ENCODE peak calls at places on chromosomes 13 and 19, in seven cellular contexts. A is aorta, N is adrenal gland, E is lower lobe of right lung, U is PC-3, X is mammary epithelial cell, W is neural progenitor cell. F is an unnamed sample.

GRCh38 chr13:63516124-63516523 is 2100.5 kb upstream of the PCDH20 start:
- DNase-seq in A (no peak), N (no peak), E (no peak), U (no peak), X (no peak), W (no peak), F (no peak)

GRCh38 chr19:16614941-16615340 is 13.1 kb downstream of the MED26 start:
- DNase-seq in A (no peak), N (no peak), E (no peak), U (peak), X (no peak), W (no peak), F (no peak)

GRCh38 chr19:33720691-33721682 is 75.7 kb upstream of the KCTD15 start:
- DNase-seq in A (no peak), N (no peak), E (no peak), U (no peak), X (no peak), W (peak), F (no peak)

GRCh38 chr19:56085571-56086275 is 35.4 kb downstream of the ZNF787 start:
- DNase-seq in A (no peak), N (peak), E (no peak), U (no peak), X (peak), W (no peak), F (no peak)

GRCh38 chr19:661427-662196 is 1.4 kb downstream of the RNF126 start:
- DNase-seq in A (no peak), N (no peak), E (no peak), U (no peak), X (peak), W (no peak), F (no peak)

GRCh38 chr13:93298741-93299140 is 72.1 kb downstream of the GPC6 start:
- DNase-seq in A (no peak), N (no peak), E (no peak), U (no peak), X (no peak), W (no peak), F (no peak)

GRCh38 chr19:1251233-1251502 is 2.8 kb downstream of the MIDN start:
- DNase-seq in A (peak), N (peak), E (peak), U (peak), X (peak), W (peak), F (peak)

GRCh38 chr13:45180303-45180702 is 20.5 kb downstream of the KCTD4 start:
- DNase-seq in A (no peak), N (no peak), E (no peak), U (no peak), X (no peak), W (no peak), F (no peak)

GRCh38 chr13:112781881-112782361 is 92.1 kb downstream of the ATP11A start:
- DNase-seq in A (peak), N (peak), E (peak), U (no peak), X (peak), W (no peak), F (no peak)

GRCh38 chr19:21586341-21587116 is 81.1 kb downstream of the ZNF429 start:
- DNase-seq in A (peak), N (peak), E (peak), U (no peak), X (no peak), W (peak), F (no peak)

GRCh38 chr19:7637374-7638256 is 705 bp downstream of the STXBP2 start:
- DNase-seq in A (no peak), N (no peak), E (peak), U (peak), X (peak), W (peak), F (no peak)

GRCh38 chr13:111508902-111509509 is 188.6 kb downstream of the TEX29 start:
- DNase-seq in A (no peak), N (no peak), E (no peak), U (no peak), X (no peak), W (no peak), F (no peak)

GRCh38 chr13:57314897-57315520 is 148.0 kb downstream of the PRR20E start:
- DNase-seq in A (no peak), N (no peak), E (no peak), U (peak), X (no peak), W (peak), F (peak)

GRCh38 chr13:27043013-27043412 is 128.6 kb downstream of the USP12 start:
- DNase-seq in A (no peak), N (no peak), E (no peak), U (peak), X (peak), W (no peak), F (peak)

GRCh38 chr13:85497652-85498051 is 301.6 kb downstream of the SLITRK6 start:
- DNase-seq in A (no peak), N (no peak), E (no peak), U (peak), X (peak), W (no peak), F (no peak)

GRCh38 chr13:39433705-39434104 is 169.3 kb downstream of the LHFPL6 start:
- DNase-seq in A (no peak), N (no peak), E (no peak), U (no peak), X (no peak), W (no peak), F (no peak)

DNA sequence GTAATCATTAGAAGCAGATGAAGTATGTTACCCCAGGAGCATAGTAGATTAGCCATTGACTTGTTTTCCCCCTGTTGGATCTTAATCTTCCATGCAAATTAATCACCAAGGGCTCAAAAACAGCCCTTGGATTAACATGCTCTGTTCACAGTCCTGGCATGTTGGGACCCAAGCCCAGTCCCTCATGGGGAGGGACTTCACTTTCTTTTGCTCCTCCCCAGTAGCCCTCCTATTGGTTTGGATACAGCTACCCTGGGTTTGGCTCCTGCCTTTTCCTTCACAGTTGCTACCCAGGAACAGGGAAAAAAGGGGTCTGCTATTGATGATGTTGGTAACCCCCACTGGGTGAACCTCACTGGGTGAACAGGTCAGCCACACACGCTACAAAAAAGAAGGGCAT is 16.9 kb upstream of the PARP4 start:
- DNase-seq in A (no peak), N (no peak), E (no peak), U (no peak), X (no peak), W (no peak), F (no peak)
- H3K4me3 ChIP-seq in A (no peak), N (no peak), E (no peak), U (no peak), X (no peak), W (no peak), F (no peak)

GRCh38 chr19:3985643-3986259 is 488 bp upstream of the EEF2 start:
- DNase-seq in A (no peak), N (no peak), E (no peak), U (no peak), X (no peak), W (no peak), F (no peak)
- H3K27ac ChIP-seq in A (no peak), N (peak), E (peak), U (no peak), X (no peak), W (no peak), F (peak)

GRCh38 chr13:114108894-114109293 is 23.5 kb downstream of the RASA3 start:
- DNase-seq in A (peak), N (no peak), E (peak), U (no peak), X (no peak), W (no peak), F (no peak)

GRCh38 chr13:114108141-114108761 is 24.2 kb downstream of the RASA3 start:
- DNase-seq in A (peak), N (no peak), E (peak), U (no peak), X (no peak), W (no peak), F (no peak)

GRCh38 chr13:114110091-114110829 is 22.2 kb downstream of the RASA3 start:
- DNase-seq in A (peak), N (no peak), E (peak), U (no peak), X (no peak), W (peak), F (no peak)

GRCh38 chr13:114111577-114111976 is 20.8 kb downstream of the RASA3 start:
- DNase-seq in A (no peak), N (no peak), E (no peak), U (no peak), X (no peak), W (no peak), F (no peak)

DNA sequence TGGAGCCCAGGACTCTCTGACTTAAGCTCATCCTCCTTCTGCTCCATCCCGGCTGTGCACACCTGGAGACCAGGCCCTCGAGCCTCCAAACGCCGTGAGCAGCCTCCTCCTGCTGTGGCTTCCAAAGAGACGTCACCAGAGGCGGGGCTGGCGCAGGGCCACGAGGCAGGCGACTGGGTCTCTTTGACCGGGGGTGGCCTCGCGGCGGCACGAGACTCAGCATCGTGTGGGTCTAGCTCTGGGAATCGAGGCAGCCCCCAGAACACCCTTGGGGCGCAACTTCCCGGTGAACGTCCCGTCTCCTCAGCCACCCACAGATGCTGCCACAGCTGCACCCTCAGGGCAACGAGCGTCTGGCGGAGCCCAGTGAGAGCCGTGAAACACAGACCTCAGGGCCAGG is 22.8 kb downstream of the RASA3 start:
- DNase-seq in A (peak), N (no peak), E (peak), U (no peak), X (no peak), W (peak), F (no peak)
- H3K4me3 ChIP-seq in A (no peak), N (no peak), E (no peak), U (no peak), X (no peak), W (no peak), F (no peak)

GRCh38 chr19:4821265-4821664 is 10.2 kb downstream of the TICAM1 start:
- DNase-seq in A (no peak), N (no peak), E (no peak), U (no peak), X (no peak), W (no peak), F (no peak)

GRCh38 chr19:4815426-4816387 is 15.8 kb downstream of the TICAM1 start:
- DNase-seq in A (peak), N (peak), E (peak), U (peak), X (peak), W (peak), F (peak)

GRCh38 chr19:4814625-4815425 is 16.7 kb downstream of the TICAM1 start:
- DNase-seq in A (no peak), N (no peak), E (no peak), U (no peak), X (peak), W (no peak), F (no peak)

GRCh38 chr19:4817467-4818277 is 13.8 kb downstream of the TICAM1 start:
- DNase-seq in A (no peak), N (no peak), E (no peak), U (no peak), X (no peak), W (no peak), F (no peak)

DNA sequence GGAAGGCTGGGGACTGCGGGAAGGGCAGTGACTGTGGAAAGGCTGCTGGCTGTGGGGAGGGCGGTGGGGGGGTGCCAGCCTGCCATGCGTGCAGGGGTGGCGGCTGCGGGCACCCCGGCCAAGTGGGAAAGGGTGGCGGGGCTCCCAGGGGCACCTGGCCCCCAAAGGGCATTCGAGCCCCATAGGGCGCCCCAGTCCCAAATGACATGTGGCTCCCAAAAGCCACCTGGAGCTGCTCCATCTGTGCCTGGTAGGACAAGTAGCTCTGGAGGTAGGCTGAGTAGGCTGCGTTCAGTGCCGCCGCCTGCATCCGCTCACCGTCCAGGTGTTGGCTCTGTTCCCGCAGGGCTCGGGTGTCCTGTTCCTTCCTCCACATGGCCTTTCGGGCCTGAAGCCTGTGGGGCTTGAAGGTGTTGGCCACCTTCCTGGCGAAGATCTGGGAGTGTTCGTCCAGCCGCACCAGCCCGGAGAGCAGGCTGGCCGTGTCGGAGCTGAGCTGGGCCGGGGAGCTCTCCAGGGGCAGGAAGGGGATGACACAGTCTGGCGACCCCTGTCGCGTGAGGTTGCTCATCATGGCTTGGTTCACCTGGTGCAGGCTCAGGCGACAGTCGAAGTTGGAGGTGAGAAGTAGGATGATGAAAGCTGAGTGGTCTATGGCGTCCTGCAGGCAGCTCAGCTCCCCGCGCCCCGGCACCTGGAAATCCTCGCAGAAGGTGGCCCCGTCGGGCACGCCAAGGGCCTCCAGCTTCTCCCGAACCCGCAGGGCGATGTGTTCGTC is 14.9 kb downstream of the TICAM1 start:
- DNase-seq in A (no peak), N (no peak), E (no peak), U (no peak), X (no peak), W (no peak), F (no peak)
- H3K27ac ChIP-seq in A (no peak), N (no peak), E (peak), U (no peak), X (no peak), W (no peak), F (no peak)

GRCh38 chr19:35861640-35862160 is 5.0 kb downstream of the KIRREL2 start:
- DNase-seq in A (no peak), N (no peak), E (no peak), U (no peak), X (no peak), W (peak), F (no peak)
- H3K4me3 ChIP-seq in A (no peak), N (no peak), E (no peak), U (no peak), X (no peak), W (peak), F (no peak)

DNA sequence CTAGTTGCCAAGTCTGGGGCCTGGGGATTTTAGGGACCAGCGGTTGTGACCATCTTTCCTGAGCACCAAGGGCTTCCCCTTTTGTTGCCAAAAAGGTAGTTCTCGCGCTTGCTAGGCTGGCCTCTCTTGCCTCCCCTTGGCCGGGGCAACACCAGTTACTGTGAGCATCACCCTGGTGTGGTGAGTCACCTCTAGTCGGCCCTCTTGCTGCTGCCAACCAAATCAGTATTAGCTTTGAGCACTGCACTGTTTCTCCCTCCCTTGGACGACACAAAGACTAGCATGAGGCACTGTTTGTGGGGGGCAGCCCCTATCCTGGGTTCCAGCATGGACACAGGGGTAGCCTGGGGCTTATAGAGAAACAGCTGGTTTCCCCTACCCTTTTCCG is 6.9 kb downstream of the SYDE1 start:
- DNase-seq in A (peak), N (no peak), E (no peak), U (no peak), X (no peak), W (no peak), F (no peak)
- H3K27ac ChIP-seq in A (no peak), N (no peak), E (no peak), U (no peak), X (no peak), W (no peak), F (no peak)

DNA sequence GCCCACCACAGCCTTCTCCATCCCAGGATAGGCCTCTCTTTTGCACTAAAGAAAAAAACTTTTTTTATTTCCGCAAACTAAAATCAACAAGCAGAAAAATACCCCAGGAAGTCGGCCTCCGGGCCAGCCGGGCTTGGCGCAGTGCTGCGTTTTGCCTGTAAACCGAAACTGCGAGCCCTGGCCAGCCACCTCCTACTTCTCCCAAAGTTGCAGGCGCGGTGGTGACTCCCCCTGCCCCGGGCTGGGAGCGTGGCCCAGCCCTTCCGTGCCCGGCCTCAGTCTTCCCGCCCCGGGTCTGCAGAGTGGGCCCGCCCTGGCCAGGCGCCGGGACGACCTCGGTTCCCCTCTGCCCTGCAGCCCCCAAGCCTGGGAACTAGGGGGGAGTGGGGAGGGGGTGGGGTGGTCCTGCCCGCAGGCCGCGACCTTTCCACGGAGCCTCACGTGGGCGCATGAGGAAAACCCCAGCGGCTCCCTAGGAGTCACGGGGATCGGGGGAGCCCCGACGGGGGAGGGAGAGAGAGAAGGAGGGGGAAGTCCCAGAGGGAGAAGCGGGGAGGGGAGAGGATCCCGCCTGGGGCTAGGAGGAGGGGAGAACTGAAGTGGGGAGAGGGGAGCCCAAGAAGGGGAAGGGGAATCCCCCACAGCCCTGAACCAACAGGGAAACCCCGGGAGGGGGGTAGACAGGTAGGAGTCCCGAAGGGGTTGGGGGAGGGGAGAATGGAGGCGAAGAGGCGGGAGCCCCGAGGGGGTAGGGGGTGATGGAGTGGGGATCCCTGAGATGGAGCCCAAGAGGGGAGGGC is 3.0 kb downstream of the GADD45B start:
- DNase-seq in A (peak), N (peak), E (peak), U (peak), X (peak), W (peak), F (peak)
- H3K4me3 ChIP-seq in A (peak), N (no peak), E (peak), U (peak), X (peak), W (peak), F (peak)

DNA sequence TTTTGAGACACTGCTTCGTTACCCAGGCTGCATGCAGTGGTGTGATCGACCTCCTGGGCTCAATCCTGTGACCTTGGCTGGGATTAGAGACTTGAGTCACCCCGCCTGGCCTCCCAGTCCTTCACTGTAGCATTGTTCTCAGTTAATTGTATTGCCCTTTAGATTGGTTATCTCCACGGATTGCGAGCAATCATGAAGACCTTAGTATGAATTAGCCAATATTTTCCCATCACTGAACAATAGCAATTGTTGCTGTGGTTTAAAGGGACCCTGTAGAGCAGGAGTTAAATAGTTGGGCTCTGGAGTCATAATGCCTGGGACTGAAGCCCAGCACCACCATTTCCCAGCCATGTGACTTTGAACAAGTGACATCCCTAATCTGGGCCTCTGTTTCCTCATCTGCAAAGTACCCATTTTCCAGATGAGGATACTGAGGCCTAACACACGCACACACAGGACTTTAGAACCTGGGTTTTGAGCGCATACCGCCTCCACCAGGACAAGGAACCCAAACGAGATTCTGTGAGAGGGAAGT is 8.4 kb downstream of the PPP1R14A start:
- DNase-seq in A (no peak), N (no peak), E (no peak), U (no peak), X (no peak), W (no peak), F (no peak)
- H3K27ac ChIP-seq in A (peak), N (no peak), E (no peak), U (no peak), X (no peak), W (no peak), F (no peak)

GRCh38 chr19:45152504-45153338 is 8.1 kb downstream of the NKPD1 start:
- DNase-seq in A (no peak), N (peak), E (peak), U (no peak), X (no peak), W (peak), F (peak)
- H3K4me3 ChIP-seq in A (no peak), N (no peak), E (peak), U (no peak), X (no peak), W (peak), F (peak)

F was measured in A673.